ENCODE peak calls at places on chromosomes 4 and X, in five cellular contexts. D, V, G, B and H are unnamed samples.
A peak's percentile ranks its signal among the peaks of the same experiment; 100 is the strongest.

GRCh38 chr4:154658680-154659402 is 46.4 kb upstream of the FGG start:
- DNase-seq in B (no peak), G (no peak), D (peak; percentile 10), V (no peak), H (no peak)

GRCh38 chr4:142463195-142463594 is 382.9 kb downstream of the INPP4B start:
- DNase-seq in G (no peak), B (no peak), V (no peak), D (no peak), H (no peak)

GRCh38 chr4:124958812-124959211 is 246.3 kb upstream of the ANKRD50 start:
- DNase-seq in G (no peak), D (no peak), V (no peak), B (no peak), H (no peak)

GRCh38 chrX:103530540-103530939 is 11.3 kb upstream of the RAB40A start:
- DNase-seq in V (no peak), B (no peak), D (no peak), G (no peak), H (no peak)

GRCh38 chrX:7500386-7500785 is 342.6 kb upstream of the VCX start:
- DNase-seq in D (no peak), V (no peak), B (no peak), G (no peak), H (no peak)

GRCh38 chr4:37244583-37245390 is at the start of gene NWD2:
- DNase-seq in G (peak; percentile 19), V (peak; percentile 11), D (no peak), B (no peak), H (peak; percentile 18)

GRCh38 chr4:139903845-139904244 is 238.2 kb downstream of the MGST2 start:
- DNase-seq in G (no peak), B (no peak), D (no peak), V (no peak), H (no peak)

GRCh38 chr4:155271557-155271956 is 63.1 kb downstream of the NPY2R start:
- DNase-seq in V (no peak), D (no peak), G (no peak), B (peak; percentile 2), H (no peak)